ENCODE peak calls at places on chromosomes 16 and 17, in four cellular contexts. R is tibial artery; J is NCI-H510A; H is activated T-cell treated with anti-CD3 and anti-CD28 coated beads, Interleukin-2, amount 50 U/mL, for 72 hours. Y is an unnamed sample.

GRCh38 chr16:65218348-65218747 is 96.5 kb upstream of the CDH11 start:
- DNase-seq in R (no peak), J (no peak), H (no peak), Y (no peak)

GRCh38 chr17:48611681-48612455 is 1.1 kb upstream of the HOXB7 start:
- DNase-seq in R (no peak), J (peak), H (peak), Y (no peak)

GRCh38 chr16:88264641-88265285 is 118.0 kb upstream of the ZNF469 start:
- DNase-seq in R (peak), J (no peak), H (peak), Y (no peak)

GRCh38 chr17:14019186-14019956 is 49.9 kb upstream of the COX10 start:
- DNase-seq in R (no peak), J (no peak), H (peak), Y (no peak)

GRCh38 chr16:2385441-2385840 is 43.8 kb upstream of the CCNF start:
- DNase-seq in R (no peak), J (no peak), H (no peak), Y (no peak)

GRCh38 chr17:80781851-80782277 is 209.8 kb upstream of the CHMP6 start:
- DNase-seq in R (no peak), J (no peak), H (no peak), Y (no peak)

GRCh38 chr16:57600048-57600835 is 28.2 kb upstream of the ADGRG1 start:
- DNase-seq in R (no peak), J (peak), H (peak), Y (no peak)

GRCh38 chr16:75458029-75458428 is 6.5 kb downstream of the TMEM170A start:
- DNase-seq in R (no peak), J (no peak), H (no peak), Y (no peak)

GRCh38 chr17:35210741-35211140 is 16.5 kb upstream of the SLC35G3 start:
- DNase-seq in R (no peak), J (no peak), H (no peak), Y (no peak)

GRCh38 chr17:61593404-61593803 is 2.4 kb upstream of the NACA2 start:
- DNase-seq in R (no peak), J (no peak), H (no peak), Y (no peak)

GRCh38 chr16:11672206-11673090 is 4.2 kb downstream of the SNN start:
- DNase-seq in R (no peak), J (no peak), H (no peak), Y (no peak)

GRCh38 chr16:56344518-56345405 is 80.6 kb downstream of the AMFR start:
- DNase-seq in R (no peak), J (no peak), H (no peak), Y (no peak)

GRCh38 chr16:3641801-3642396 is 12.6 kb upstream of the DNASE1 start:
- DNase-seq in R (no peak), J (no peak), H (no peak), Y (no peak)

GRCh38 chr17:78144736-78145641 is 1.2 kb upstream of the C17orf99 start:
- DNase-seq in R (no peak), J (no peak), H (no peak), Y (no peak)

GRCh38 chr16:67666032-67666537 is 465 bp downstream of the ENKD1 start:
- DNase-seq in R (no peak), J (no peak), H (peak), Y (no peak)

GRCh38 chr16:85522842-85523601 is 90.1 kb upstream of the GSE1 start:
- DNase-seq in R (peak), J (no peak), H (no peak), Y (no peak)

GRCh38 chr17:57375770-57376181 is 119.5 kb downstream of the MSI2 start:
- DNase-seq in R (no peak), J (no peak), H (no peak), Y (no peak)

GRCh38 chr16:4944333-4945281 is 7.7 kb upstream of the PPL start:
- DNase-seq in R (peak), J (peak), H (no peak), Y (no peak)

GRCh38 chr16:80117731-80118130 is 423.1 kb upstream of the DYNLRB2 start:
- DNase-seq in R (no peak), J (no peak), H (no peak), Y (no peak)

GRCh38 chr17:74466111-74466784 is at the start of gene CD300A:
- DNase-seq in R (no peak), J (no peak), H (no peak), Y (no peak)

GRCh38 chr17:29162909-29163341 is 17.3 kb downstream of the MYO18A start:
- DNase-seq in R (no peak), J (no peak), H (no peak), Y (no peak)

GRCh38 chr17:41659813-41660212 is 28.9 kb upstream of the EIF1 start:
- DNase-seq in R (no peak), J (no peak), H (no peak), Y (no peak)

GRCh38 chr17:142876-143784 is 5.8 kb downstream of the SCGB1C2 start:
- DNase-seq in R (peak), J (no peak), H (no peak), Y (no peak)

GRCh38 chr16:84040206-84040822 is 2.3 kb downstream of the SLC38A8 start:
- DNase-seq in R (no peak), J (no peak), H (no peak), Y (no peak)

GRCh38 chr16:84520778-84521770 is 16.6 kb upstream of the MEAK7 start:
- DNase-seq in R (no peak), J (peak), H (no peak), Y (no peak)

GRCh38 chr17:32187276-32187675 is 45.0 kb downstream of the RHOT1 start:
- DNase-seq in R (no peak), J (no peak), H (no peak), Y (no peak)

GRCh38 chr17:20171741-20172377 is 162.7 kb downstream of the SPECC1 start:
- DNase-seq in R (no peak), J (no peak), H (no peak), Y (no peak)

GRCh38 chr17:81959362-81960129 is 1.4 kb downstream of the NOTUM start:
- DNase-seq in R (peak), J (no peak), H (peak), Y (peak)

GRCh38 chr17:17752822-17753448 is 71.7 kb downstream of the RAI1 start:
- DNase-seq in R (no peak), J (no peak), H (no peak), Y (no peak)

GRCh38 chr16:3738128-3738527 is 20.8 kb upstream of the TRAP1 start:
- DNase-seq in R (no peak), J (no peak), H (no peak), Y (no peak)

GRCh38 chr16:86240716-86241363 is 269.5 kb upstream of the FOXF1 start:
- DNase-seq in R (no peak), J (no peak), H (no peak), Y (no peak)

GRCh38 chr16:87978127-87978526 is 26.9 kb downstream of the BANP start:
- DNase-seq in R (no peak), J (no peak), H (peak), Y (no peak)

GRCh38 chr16:49332589-49333267 is 40.9 kb upstream of the C16orf78 start:
- DNase-seq in R (no peak), J (no peak), H (no peak), Y (no peak)

GRCh38 chr16:4109250-4109736 is 6.9 kb downstream of the ADCY9 start:
- DNase-seq in R (no peak), J (no peak), H (no peak), Y (no peak)

GRCh38 chr16:31072540-31073072 is 1.4 kb downstream of the ZNF668 start:
- DNase-seq in R (no peak), J (no peak), H (peak), Y (peak)

GRCh38 chr17:50785942-50786570 is 18.7 kb upstream of the ANKRD40CL start:
- DNase-seq in R (no peak), J (no peak), H (no peak), Y (no peak)

GRCh38 chr16:31427441-31428276 is 501 bp downstream of the COX6A2 start:
- DNase-seq in R (peak), J (no peak), H (peak), Y (peak)

GRCh38 chr17:6630390-6630789 is 10.1 kb downstream of the KIAA0753 start:
- DNase-seq in R (no peak), J (no peak), H (no peak), Y (no peak)

GRCh38 chr17:78133179-78133951 is 2.8 kb downstream of the TMC8 start:
- DNase-seq in R (no peak), J (no peak), H (no peak), Y (no peak)

Y was measured in GM19239.